ENCODE peak calls at places on chromosome 22, in four cellular contexts. H is heart left ventricle, K is ovary, U is right lobe of liver. R is an unnamed sample.

GRCh38 chr22:38792833-38793232 is 1.1 kb downstream of the DNAL4 start:
- DNase-seq in H (no peak), K (no peak), U (no peak), R (no peak)

GRCh38 chr22:28711820-28712777 is 29.5 kb downstream of the CHEK2 start:
- DNase-seq in H (no peak), K (no peak), U (no peak), R (no peak)

GRCh38 chr22:25023879-25024278 is 71.4 kb downstream of the KIAA1671 start:
- DNase-seq in H (no peak), K (no peak), U (no peak), R (no peak)

GRCh38 chr22:21681566-21682370 is 16.0 kb downstream of the PPIL2 start:
- DNase-seq in H (no peak), K (no peak), U (no peak), R (no peak)

GRCh38 chr22:32839776-32840571 is 38.5 kb downstream of the TIMP3 start:
- DNase-seq in H (peak), K (peak), U (no peak), R (no peak)

GRCh38 chr22:34055525-34056200 is 135.4 kb upstream of the LARGE1 start:
- DNase-seq in H (no peak), K (no peak), U (no peak), R (no peak)

GRCh38 chr22:29456211-29456671 is 17.9 kb downstream of the RFPL1 start:
- DNase-seq in H (no peak), K (no peak), U (no peak), R (no peak)

GRCh38 chr22:26588749-26589366 is 1.1 kb downstream of the TPST2 start:
- DNase-seq in H (no peak), K (no peak), U (no peak), R (no peak)

GRCh38 chr22:38941488-38941987 is 15.9 kb upstream of the APOBEC3A start:
- DNase-seq in H (no peak), K (no peak), U (no peak), R (peak)

GRCh38 chr22:46192210-46192993 is 42.1 kb downstream of the PPARA start:
- DNase-seq in H (no peak), K (no peak), U (no peak), R (no peak)

GRCh38 chr22:41501209-41501608 is 32.3 kb downstream of the ACO2 start:
- DNase-seq in H (no peak), K (no peak), U (no peak), R (peak)

GRCh38 chr22:24146791-24147353 is 34.4 kb upstream of the SUSD2 start:
- DNase-seq in H (no peak), K (peak), U (no peak), R (no peak)

GRCh38 chr22:33519974-33520903 is 400.0 kb downstream of the LARGE1 start:
- DNase-seq in H (no peak), K (no peak), U (no peak), R (no peak)

GRCh38 chr22:39388261-39389011 is 11.1 kb upstream of the TAB1 start:
- DNase-seq in H (peak), K (peak), U (peak), R (peak)

GRCh38 chr22:40826984-40827741 is 8.0 kb upstream of the SLC25A17 start:
- DNase-seq in H (no peak), K (no peak), U (peak), R (no peak)

GRCh38 chr22:28146401-28147304 is 227.6 kb upstream of the PITPNB start:
- DNase-seq in H (no peak), K (no peak), U (no peak), R (no peak)

GRCh38 chr22:19599626-19600243 is 75.5 kb upstream of the CLDN5 start:
- DNase-seq in H (no peak), K (no peak), U (no peak), R (no peak)

GRCh38 chr22:46553189-46553588 is 15.8 kb upstream of the CELSR1 start:
- DNase-seq in H (no peak), K (no peak), U (no peak), R (no peak)

GRCh38 chr22:46969961-46970360 is 207.5 kb downstream of the TBC1D22A start:
- DNase-seq in H (no peak), K (no peak), U (no peak), R (no peak)

GRCh38 chr22:29270475-29271271 is 2.6 kb downstream of the EWSR1 start:
- DNase-seq in H (no peak), K (no peak), U (no peak), R (no peak)

GRCh38 chr22:46815896-46816721 is 53.7 kb downstream of the TBC1D22A start:
- DNase-seq in H (no peak), K (no peak), U (peak), R (no peak)

GRCh38 chr22:27476729-27477128 is 324.8 kb downstream of the MN1 start:
- DNase-seq in H (no peak), K (no peak), U (no peak), R (no peak)

GRCh38 chr22:25077964-25078363 is 121.7 kb upstream of the CRYBB3 start:
- DNase-seq in H (no peak), K (no peak), U (no peak), R (no peak)

GRCh38 chr22:17159504-17159951 is 451 bp upstream of the HDHD5 start:
- DNase-seq in H (peak), K (peak), U (peak), R (peak)

GRCh38 chr22:19244600-19245352 is 46.7 kb downstream of the CLTCL1 start:
- DNase-seq in H (no peak), K (no peak), U (no peak), R (no peak)

GRCh38 chr22:19865141-19865829 is 10.6 kb upstream of the GNB1L start:
- DNase-seq in H (no peak), K (no peak), U (no peak), R (no peak)

GRCh38 chr22:29307658-29308147 is 1.3 kb downstream of the GAS2L1 start:
- DNase-seq in H (no peak), K (no peak), U (no peak), R (peak)

GRCh38 chr22:41523464-41524221 is 20.6 kb downstream of the POLR3H start:
- DNase-seq in H (peak), K (peak), U (no peak), R (no peak)

GRCh38 chr22:48952256-48953102 is 875.2 kb downstream of the BRD1 start:
- DNase-seq in H (no peak), K (no peak), U (no peak), R (no peak)

GRCh38 chr22:38871360-38872171 is 450 bp downstream of the CBX6 start:
- DNase-seq in H (no peak), K (peak), U (peak), R (peak)

GRCh38 chr22:29231971-29232959 is 26.6 kb downstream of the EMID1 start:
- DNase-seq in H (no peak), K (peak), U (peak), R (no peak)

GRCh38 chr22:25219948-25220442 is 556 bp downstream of the CRYBB2 start:
- DNase-seq in H (no peak), K (no peak), U (no peak), R (no peak)

GRCh38 chr22:45905924-45906865 is 70.8 kb downstream of the WNT7B start:
- DNase-seq in H (peak), K (no peak), U (no peak), R (no peak)

GRCh38 chr22:29587938-29588699 is 7.2 kb upstream of the NIPSNAP1 start:
- DNase-seq in H (no peak), K (no peak), U (no peak), R (no peak)

GRCh38 chr22:24482586-24482985 is 12.5 kb upstream of the UPB1 start:
- DNase-seq in H (no peak), K (no peak), U (no peak), R (no peak)

GRCh38 chr22:20080445-20080775 is 369 bp downstream of the DGCR8 start:
- DNase-seq in H (peak), K (peak), U (peak), R (peak)

GRCh38 chr22:32674925-32675825 is 126.3 kb upstream of the TIMP3 start:
- DNase-seq in H (peak), K (no peak), U (no peak), R (no peak)

GRCh38 chr22:36497910-36498669 is 8.8 kb downstream of the FOXRED2 start:
- DNase-seq in H (no peak), K (no peak), U (no peak), R (no peak)
- TF ChIP-seq CTCF in H (no peak), K (no peak), U (no peak), R (no peak)

GRCh38 chr22:30866811-30867271 is 101.7 kb downstream of the MORC2 start:
- DNase-seq in H (peak), K (no peak), U (no peak), R (peak)
- TF ChIP-seq CTCF in H (no peak), K (no peak), U (no peak), R (no peak)

GRCh38 chr22:50505276-50505775 is 2.2 kb downstream of the LMF2 start:
- DNase-seq in H (no peak), K (no peak), U (no peak), R (no peak)

GRCh38 chr22:50502628-50503474 is 4.7 kb downstream of the LMF2 start:
- DNase-seq in H (no peak), K (no peak), U (no peak), R (no peak)

GRCh38 chr22:50504245-50505211 is 3.0 kb downstream of the LMF2 start:
- DNase-seq in H (no peak), K (no peak), U (no peak), R (no peak)

GRCh38 chr22:50502096-50502495 is 5.4 kb downstream of the LMF2 start:
- DNase-seq in H (no peak), K (no peak), U (no peak), R (no peak)

DNA sequence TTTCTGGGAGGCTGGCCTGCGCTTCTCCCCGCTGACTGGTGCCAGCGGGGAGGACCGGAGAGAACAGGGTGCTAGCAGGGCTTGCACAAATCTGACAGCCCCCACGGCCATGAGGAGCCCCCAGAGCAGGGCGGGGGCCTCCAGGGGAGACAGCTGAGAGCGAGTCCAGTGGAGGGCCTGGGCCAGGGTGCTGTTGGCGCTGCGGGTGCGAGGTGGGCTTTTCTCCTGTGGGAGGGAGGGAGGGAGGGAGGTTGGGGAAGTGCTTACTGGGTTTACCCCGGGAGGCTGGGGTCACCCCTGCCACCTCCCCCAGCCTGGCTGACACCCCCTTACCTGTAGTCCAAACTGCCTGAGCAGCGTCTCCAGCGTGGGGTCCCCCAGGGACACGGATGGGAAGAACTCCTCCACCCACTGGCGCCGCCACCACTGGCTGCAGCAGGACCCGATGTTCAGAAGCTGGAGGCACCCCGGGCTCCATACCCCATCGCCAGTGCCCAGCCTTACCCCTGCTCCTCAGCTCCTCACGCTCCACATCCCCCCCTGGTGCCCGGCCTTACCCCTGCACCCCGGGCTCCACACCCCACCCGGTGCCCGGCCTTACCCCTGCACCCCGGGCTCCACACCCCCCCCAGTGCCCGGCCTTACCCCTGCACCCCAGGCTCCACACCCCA is 3.9 kb downstream of the LMF2 start:
- DNase-seq in H (no peak), K (no peak), U (no peak), R (no peak)
- TF ChIP-seq CTCF in H (no peak), K (no peak), U (no peak), R (no peak)

GRCh38 chr22:44668886-44669724 is 32.9 kb upstream of the PRR5 start:
- DNase-seq in H (peak), K (no peak), U (no peak), R (no peak)

GRCh38 chr22:44669725-44670027 is 32.3 kb upstream of the PRR5 start:
- DNase-seq in H (no peak), K (no peak), U (no peak), R (no peak)

GRCh38 chr22:44667276-44667675 is 34.7 kb upstream of the PRR5 start:
- DNase-seq in H (no peak), K (no peak), U (no peak), R (no peak)

GRCh38 chr22:44667829-44668189 is 34.2 kb upstream of the PRR5 start:
- DNase-seq in H (no peak), K (no peak), U (no peak), R (no peak)

GRCh38 chr22:44668190-44668885 is 33.7 kb upstream of the PRR5 start:
- DNase-seq in H (no peak), K (no peak), U (no peak), R (no peak)
- TF ChIP-seq CTCF in H (no peak), K (no peak), U (no peak), R (no peak)

GRCh38 chr22:37768273-37768672 is 39.5 kb upstream of the GCAT start:
- DNase-seq in H (no peak), K (no peak), U (no peak), R (no peak)
- TF ChIP-seq CTCF in H (peak), K (no peak), U (peak), R (no peak)

DNA sequence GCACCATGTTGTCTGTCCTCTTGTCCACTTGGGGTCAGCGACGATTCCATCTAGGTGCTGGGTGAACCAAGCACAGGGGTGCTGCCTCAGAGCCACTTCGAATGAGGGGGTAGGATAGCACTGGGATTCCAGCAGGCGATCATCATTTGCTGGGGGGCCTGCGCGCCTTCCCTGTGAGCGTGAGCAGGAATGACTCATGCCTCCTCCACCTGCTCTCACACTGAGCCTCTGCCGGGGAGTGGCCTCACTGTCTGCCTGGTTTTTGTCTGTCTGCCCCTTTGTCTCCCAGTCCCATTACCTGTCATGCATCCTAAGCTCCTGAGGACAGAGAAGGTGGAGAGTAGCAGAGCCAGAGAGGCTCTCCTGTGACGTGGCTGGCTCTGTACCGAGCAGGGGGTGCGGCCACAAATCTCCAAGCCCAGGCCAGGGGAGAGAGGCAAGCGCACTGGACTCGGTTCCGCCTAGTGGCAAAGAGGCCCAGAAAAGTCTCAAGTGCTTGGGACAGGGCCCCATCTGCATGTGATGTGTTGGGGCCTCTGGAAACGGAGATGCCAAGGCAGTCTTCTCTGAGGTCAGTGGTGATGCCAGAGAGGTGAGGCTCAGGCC is 30.8 kb downstream of the RSPH14 start:
- DNase-seq in H (no peak), K (no peak), U (no peak), R (no peak)
- TF ChIP-seq CTCF in H (no peak), K (no peak), U (no peak), R (no peak)